ENCODE peak calls at places on chromosomes 4 and X, in seven cellular contexts. One of them, this sample, is unnamed.

GRCh38 chr4:98430708-98431403 is 169.7 kb downstream of the RAP1GDS1 start:
- DNase-seq in SW480: no peak
- DNase-seq in stimulated activated effector memory CD8-positive, alpha-beta T cell treated with anti-CD3 and anti-CD28 coated beads, Interleukin-12 subunit alpha, Interleukin-12 subunit beta, amount 100 ng/mL, for 72 hours: no peak
- DNase-seq in body of pancreas: no peak
- DNase-seq in kidney tubule cell: peak; percentile 95
- DNase-seq in ovary: no peak
- DNase-seq in H4: peak; percentile 48
- DNase-seq in this sample: no peak

GRCh38 chr4:117637347-117637746 is 396.9 kb upstream of the NDST3 start:
- DNase-seq in SW480: no peak
- DNase-seq in stimulated activated effector memory CD8-positive, alpha-beta T cell treated with anti-CD3 and anti-CD28 coated beads, Interleukin-12 subunit alpha, Interleukin-12 subunit beta, amount 100 ng/mL, for 72 hours: no peak
- DNase-seq in body of pancreas: no peak
- DNase-seq in kidney tubule cell: peak; percentile 58
- DNase-seq in ovary: no peak
- DNase-seq in H4: no peak
- DNase-seq in this sample: no peak

GRCh38 chrX:97066381-97066780 is 182.7 kb downstream of the RPA4 start:
- DNase-seq in SW480: no peak
- DNase-seq in stimulated activated effector memory CD8-positive, alpha-beta T cell treated with anti-CD3 and anti-CD28 coated beads, Interleukin-12 subunit alpha, Interleukin-12 subunit beta, amount 100 ng/mL, for 72 hours: no peak
- DNase-seq in body of pancreas: no peak
- DNase-seq in kidney tubule cell: no peak
- DNase-seq in ovary: no peak
- DNase-seq in H4: no peak
- DNase-seq in this sample: no peak

GRCh38 chrX:40877869-40878268 is 142.5 kb upstream of the MED14 start:
- DNase-seq in SW480: peak; percentile 18
- DNase-seq in stimulated activated effector memory CD8-positive, alpha-beta T cell treated with anti-CD3 and anti-CD28 coated beads, Interleukin-12 subunit alpha, Interleukin-12 subunit beta, amount 100 ng/mL, for 72 hours: no peak
- DNase-seq in body of pancreas: no peak
- DNase-seq in kidney tubule cell: peak; percentile 13
- DNase-seq in ovary: no peak
- DNase-seq in H4: peak; percentile 7
- DNase-seq in this sample: no peak

GRCh38 chr4:186019264-186019663 is 49.7 kb upstream of the TLR3 start:
- DNase-seq in SW480: no peak
- DNase-seq in stimulated activated effector memory CD8-positive, alpha-beta T cell treated with anti-CD3 and anti-CD28 coated beads, Interleukin-12 subunit alpha, Interleukin-12 subunit beta, amount 100 ng/mL, for 72 hours: no peak
- DNase-seq in body of pancreas: no peak
- DNase-seq in kidney tubule cell: peak; percentile 78
- DNase-seq in ovary: no peak
- DNase-seq in H4: no peak
- DNase-seq in this sample: no peak

GRCh38 chrX:131746491-131746968 is 202.7 kb downstream of the OR13H1 start:
- DNase-seq in SW480: peak; percentile 24
- DNase-seq in stimulated activated effector memory CD8-positive, alpha-beta T cell treated with anti-CD3 and anti-CD28 coated beads, Interleukin-12 subunit alpha, Interleukin-12 subunit beta, amount 100 ng/mL, for 72 hours: no peak
- DNase-seq in body of pancreas: peak; percentile 89
- DNase-seq in kidney tubule cell: peak; percentile 80
- DNase-seq in ovary: peak; percentile 89
- DNase-seq in H4: peak; percentile 85
- DNase-seq in this sample: no peak

GRCh38 chrX:119686087-119686639 is 6.8 kb downstream of the SEPTIN6 start:
- DNase-seq in SW480: no peak
- DNase-seq in stimulated activated effector memory CD8-positive, alpha-beta T cell treated with anti-CD3 and anti-CD28 coated beads, Interleukin-12 subunit alpha, Interleukin-12 subunit beta, amount 100 ng/mL, for 72 hours: no peak
- DNase-seq in body of pancreas: no peak
- DNase-seq in kidney tubule cell: no peak
- DNase-seq in ovary: no peak
- DNase-seq in H4: no peak
- DNase-seq in this sample: no peak

GRCh38 chrX:149453911-149454820 is 50.9 kb downstream of the IDS start:
- DNase-seq in SW480: no peak
- DNase-seq in stimulated activated effector memory CD8-positive, alpha-beta T cell treated with anti-CD3 and anti-CD28 coated beads, Interleukin-12 subunit alpha, Interleukin-12 subunit beta, amount 100 ng/mL, for 72 hours: no peak
- DNase-seq in body of pancreas: no peak
- DNase-seq in kidney tubule cell: no peak
- DNase-seq in ovary: no peak
- DNase-seq in H4: no peak
- DNase-seq in this sample: no peak

GRCh38 chr4:95610170-95610569 is 61.4 kb upstream of the UNC5C start:
- DNase-seq in SW480: no peak
- DNase-seq in stimulated activated effector memory CD8-positive, alpha-beta T cell treated with anti-CD3 and anti-CD28 coated beads, Interleukin-12 subunit alpha, Interleukin-12 subunit beta, amount 100 ng/mL, for 72 hours: no peak
- DNase-seq in body of pancreas: no peak
- DNase-seq in kidney tubule cell: no peak
- DNase-seq in ovary: no peak
- DNase-seq in H4: no peak
- DNase-seq in this sample: no peak

GRCh38 chr4:41957634-41958033 is 22.4 kb downstream of the TMEM33 start:
- DNase-seq in SW480: peak; percentile 25
- DNase-seq in stimulated activated effector memory CD8-positive, alpha-beta T cell treated with anti-CD3 and anti-CD28 coated beads, Interleukin-12 subunit alpha, Interleukin-12 subunit beta, amount 100 ng/mL, for 72 hours: no peak
- DNase-seq in body of pancreas: no peak
- DNase-seq in kidney tubule cell: peak; percentile 42
- DNase-seq in ovary: no peak
- DNase-seq in H4: peak; percentile 51
- DNase-seq in this sample: no peak